ENCODE peak calls at places on chromosomes 6 and 20, in eight cellular contexts. One of them, this sample, is unnamed. For H3K9me3, the result is how much of the 10 kb centered on the place peaks cover.

GRCh38 chr20:24694727-24695528 is 225.5 kb downstream of the SYNDIG1 start:
- DNase-seq in endothelial cell of umbilical vein: no peak
- DNase-seq in PC-9: no peak
- DNase-seq in CD8-positive, alpha-beta T cell: no peak
- DNase-seq in fibroblast of lung: no peak
- DNase-seq in psoas muscle: peak
- DNase-seq in cardiac muscle cell: no peak
- DNase-seq in HCT116: no peak
- DNase-seq in this sample: no peak

GRCh38 chr20:54190200-54190599 is 16.4 kb upstream of the CYP24A1 start:
- DNase-seq in endothelial cell of umbilical vein: no peak
- DNase-seq in PC-9: no peak
- DNase-seq in CD8-positive, alpha-beta T cell: no peak
- DNase-seq in cardiac muscle cell: no peak
- DNase-seq in fibroblast of lung: no peak
- DNase-seq in psoas muscle: no peak
- DNase-seq in HCT116: no peak
- DNase-seq in this sample: no peak

GRCh38 chr6:169724554-169725269 is 412 bp upstream of the PHF10 start:
- DNase-seq in HCT116: no peak
- DNase-seq in PC-9: peak
- DNase-seq in psoas muscle: peak
- DNase-seq in fibroblast of lung: peak
- DNase-seq in CD8-positive, alpha-beta T cell: peak
- DNase-seq in cardiac muscle cell: peak
- DNase-seq in endothelial cell of umbilical vein: no peak
- DNase-seq in this sample: peak

GRCh38 chr6:142746524-142746923 is 198.5 kb downstream of the HIVEP2 start:
- DNase-seq in CD8-positive, alpha-beta T cell: peak
- DNase-seq in HCT116: no peak
- DNase-seq in PC-9: no peak
- DNase-seq in fibroblast of lung: peak
- DNase-seq in cardiac muscle cell: peak
- DNase-seq in endothelial cell of umbilical vein: peak
- DNase-seq in psoas muscle: no peak
- DNase-seq in this sample: peak

GRCh38 chr6:17013701-17014100 is 88.1 kb upstream of the STMND1 start:
- DNase-seq in psoas muscle: no peak
- DNase-seq in CD8-positive, alpha-beta T cell: no peak
- DNase-seq in endothelial cell of umbilical vein: peak
- DNase-seq in fibroblast of lung: peak
- DNase-seq in cardiac muscle cell: no peak
- DNase-seq in PC-9: no peak
- DNase-seq in HCT116: no peak
- DNase-seq in this sample: no peak

GRCh38 chr20:21528870-21529269 is 15.0 kb upstream of the NKX2-2 start:
- DNase-seq in CD8-positive, alpha-beta T cell: no peak
- DNase-seq in psoas muscle: no peak
- DNase-seq in endothelial cell of umbilical vein: no peak
- DNase-seq in HCT116: no peak
- DNase-seq in fibroblast of lung: no peak
- DNase-seq in cardiac muscle cell: no peak
- DNase-seq in PC-9: no peak
- DNase-seq in this sample: no peak

GRCh38 chr20:47102629-47103028 is 208.0 kb downstream of the EYA2 start:
- DNase-seq in endothelial cell of umbilical vein: no peak
- DNase-seq in CD8-positive, alpha-beta T cell: no peak
- DNase-seq in psoas muscle: no peak
- DNase-seq in cardiac muscle cell: no peak
- DNase-seq in PC-9: no peak
- DNase-seq in fibroblast of lung: no peak
- DNase-seq in HCT116: no peak
- DNase-seq in this sample: no peak

GRCh38 chr6:52325695-52326471 is 36.1 kb upstream of the PAQR8 start:
- DNase-seq in psoas muscle: no peak
- DNase-seq in PC-9: no peak
- DNase-seq in CD8-positive, alpha-beta T cell: no peak
- DNase-seq in fibroblast of lung: no peak
- DNase-seq in cardiac muscle cell: peak
- DNase-seq in endothelial cell of umbilical vein: no peak
- DNase-seq in HCT116: no peak
- DNase-seq in this sample: peak

GRCh38 chr6:103280417-103280816 is 1579.3 kb downstream of the HACE1 start:
- DNase-seq in HCT116: no peak
- DNase-seq in psoas muscle: no peak
- DNase-seq in CD8-positive, alpha-beta T cell: no peak
- DNase-seq in cardiac muscle cell: no peak
- DNase-seq in PC-9: no peak
- DNase-seq in fibroblast of lung: no peak
- DNase-seq in endothelial cell of umbilical vein: no peak
- DNase-seq in this sample: no peak

GRCh38 chr6:8065519-8065911 is 1.3 kb upstream of the BLOC1S5 start:
- DNase-seq in PC-9: no peak
- DNase-seq in cardiac muscle cell: no peak
- DNase-seq in CD8-positive, alpha-beta T cell: no peak
- DNase-seq in endothelial cell of umbilical vein: no peak
- DNase-seq in fibroblast of lung: no peak
- DNase-seq in psoas muscle: no peak
- DNase-seq in HCT116: no peak
- DNase-seq in this sample: no peak

GRCh38 chr6:169725270-169726048 is 1.2 kb upstream of the PHF10 start:
- DNase-seq in endothelial cell of umbilical vein: peak
- DNase-seq in CD8-positive, alpha-beta T cell: peak
- DNase-seq in HCT116: no peak
- DNase-seq in PC-9: peak
- DNase-seq in cardiac muscle cell: peak
- DNase-seq in fibroblast of lung: peak
- DNase-seq in psoas muscle: peak
- DNase-seq in this sample: peak

GRCh38 chr6:3407840-3408239 is 49.0 kb downstream of the SLC22A23 start:
- DNase-seq in cardiac muscle cell: no peak
- DNase-seq in PC-9: no peak
- DNase-seq in psoas muscle: no peak
- DNase-seq in endothelial cell of umbilical vein: no peak
- DNase-seq in CD8-positive, alpha-beta T cell: no peak
- DNase-seq in fibroblast of lung: no peak
- DNase-seq in HCT116: no peak
- DNase-seq in this sample: no peak

GRCh38 chr20:8879669-8880068 is 189.2 kb upstream of the PLCB4 start:
- DNase-seq in cardiac muscle cell: peak
- DNase-seq in CD8-positive, alpha-beta T cell: no peak
- DNase-seq in endothelial cell of umbilical vein: no peak
- DNase-seq in psoas muscle: no peak
- DNase-seq in PC-9: no peak
- DNase-seq in HCT116: no peak
- DNase-seq in fibroblast of lung: no peak
- DNase-seq in this sample: peak
- H3K27ac ChIP-seq in cardiac muscle cell: no peak
- H3K27ac ChIP-seq in CD8-positive, alpha-beta T cell: no peak
- H3K27ac ChIP-seq in endothelial cell of umbilical vein: no peak
- H3K27ac ChIP-seq in psoas muscle: no peak
- H3K27ac ChIP-seq in PC-9: no peak
- H3K27ac ChIP-seq in HCT116: no peak
- H3K27ac ChIP-seq in fibroblast of lung: no peak
- H3K27ac ChIP-seq in this sample: no peak

DNA sequence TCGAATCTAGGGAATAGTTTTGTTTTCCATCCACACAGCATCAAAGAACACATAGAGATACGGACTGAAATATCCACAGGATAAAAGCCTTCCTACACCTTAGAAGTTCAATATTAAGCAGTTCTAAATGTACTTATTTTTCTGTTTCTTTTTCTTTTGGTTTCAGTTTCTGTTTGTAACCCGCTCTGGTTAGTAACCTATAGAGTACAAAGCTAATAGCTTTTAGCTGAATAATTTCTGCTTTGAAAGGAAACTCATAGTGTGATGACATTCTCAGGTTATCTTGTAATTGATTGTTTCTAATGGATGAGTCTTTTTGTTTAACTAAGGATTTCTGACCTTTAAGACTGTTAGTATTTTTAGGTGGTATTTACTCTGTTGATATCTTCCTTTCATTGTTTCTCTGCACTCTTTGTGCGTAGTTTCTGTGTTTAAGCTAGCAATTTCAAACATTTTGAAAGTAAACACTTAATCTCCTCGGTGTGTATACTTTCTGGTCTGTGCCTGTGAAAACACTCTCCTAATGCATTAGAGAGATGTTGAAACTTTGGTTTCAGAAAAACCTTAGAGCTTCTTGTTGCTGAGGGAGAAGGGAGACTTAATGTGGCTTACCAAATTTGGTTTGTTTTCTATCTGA is 385.5 kb downstream of the HDGFL1 start:
- DNase-seq in cardiac muscle cell: no peak
- DNase-seq in fibroblast of lung: peak
- DNase-seq in CD8-positive, alpha-beta T cell: no peak
- DNase-seq in PC-9: no peak
- DNase-seq in psoas muscle: no peak
- DNase-seq in endothelial cell of umbilical vein: peak
- DNase-seq in HCT116: no peak
- DNase-seq in this sample: no peak
- H3K9me3 ChIP-seq in cardiac muscle cell: under half
- H3K9me3 ChIP-seq in fibroblast of lung: under half
- H3K9me3 ChIP-seq in CD8-positive, alpha-beta T cell: under half
- H3K9me3 ChIP-seq in PC-9: under half
- H3K9me3 ChIP-seq in psoas muscle: under half
- H3K9me3 ChIP-seq in endothelial cell of umbilical vein: under half
- H3K9me3 ChIP-seq in HCT116: under half
- H3K9me3 ChIP-seq in this sample: under half

GRCh38 chr6:87277123-87277522 is 45.3 kb upstream of the SMIM8 start:
- DNase-seq in PC-9: no peak
- DNase-seq in fibroblast of lung: peak
- DNase-seq in CD8-positive, alpha-beta T cell: no peak
- DNase-seq in psoas muscle: no peak
- DNase-seq in HCT116: no peak
- DNase-seq in cardiac muscle cell: peak
- DNase-seq in endothelial cell of umbilical vein: peak
- DNase-seq in this sample: peak
- TF ChIP-seq CTCF in PC-9: peak
- TF ChIP-seq CTCF in fibroblast of lung: no peak
- TF ChIP-seq CTCF in CD8-positive, alpha-beta T cell: no peak
- TF ChIP-seq CTCF in psoas muscle: no peak
- TF ChIP-seq CTCF in HCT116: peak
- TF ChIP-seq CTCF in cardiac muscle cell: peak
- TF ChIP-seq CTCF in endothelial cell of umbilical vein: no peak
- TF ChIP-seq CTCF in this sample: peak

GRCh38 chr20:60815656-60816055 is 436.4 kb upstream of the CDH4 start:
- DNase-seq in PC-9: no peak
- DNase-seq in cardiac muscle cell: no peak
- DNase-seq in CD8-positive, alpha-beta T cell: no peak
- DNase-seq in psoas muscle: no peak
- DNase-seq in HCT116: no peak
- DNase-seq in fibroblast of lung: no peak
- DNase-seq in endothelial cell of umbilical vein: no peak
- DNase-seq in this sample: no peak

GRCh38 chr20:60808701-60809100 is 443.4 kb upstream of the CDH4 start:
- DNase-seq in fibroblast of lung: no peak
- DNase-seq in endothelial cell of umbilical vein: no peak
- DNase-seq in cardiac muscle cell: no peak
- DNase-seq in PC-9: no peak
- DNase-seq in CD8-positive, alpha-beta T cell: no peak
- DNase-seq in HCT116: no peak
- DNase-seq in psoas muscle: no peak
- DNase-seq in this sample: no peak

GRCh38 chr20:60810561-60810960 is 441.5 kb upstream of the CDH4 start:
- DNase-seq in HCT116: no peak
- DNase-seq in fibroblast of lung: no peak
- DNase-seq in psoas muscle: no peak
- DNase-seq in CD8-positive, alpha-beta T cell: no peak
- DNase-seq in PC-9: no peak
- DNase-seq in cardiac muscle cell: no peak
- DNase-seq in endothelial cell of umbilical vein: no peak
- DNase-seq in this sample: no peak

GRCh38 chr20:60813066-60813465 is 439.0 kb upstream of the CDH4 start:
- DNase-seq in endothelial cell of umbilical vein: no peak
- DNase-seq in psoas muscle: no peak
- DNase-seq in fibroblast of lung: no peak
- DNase-seq in HCT116: no peak
- DNase-seq in PC-9: no peak
- DNase-seq in CD8-positive, alpha-beta T cell: no peak
- DNase-seq in cardiac muscle cell: no peak
- DNase-seq in this sample: no peak

GRCh38 chr20:60812561-60812960 is 439.5 kb upstream of the CDH4 start:
- DNase-seq in CD8-positive, alpha-beta T cell: no peak
- DNase-seq in HCT116: no peak
- DNase-seq in psoas muscle: no peak
- DNase-seq in endothelial cell of umbilical vein: no peak
- DNase-seq in cardiac muscle cell: no peak
- DNase-seq in fibroblast of lung: no peak
- DNase-seq in PC-9: no peak
- DNase-seq in this sample: no peak
- H3K27ac ChIP-seq in CD8-positive, alpha-beta T cell: no peak
- H3K27ac ChIP-seq in HCT116: no peak
- H3K27ac ChIP-seq in psoas muscle: no peak
- H3K27ac ChIP-seq in endothelial cell of umbilical vein: no peak
- H3K27ac ChIP-seq in cardiac muscle cell: no peak
- H3K27ac ChIP-seq in fibroblast of lung: no peak
- H3K27ac ChIP-seq in PC-9: no peak
- H3K27ac ChIP-seq in this sample: no peak

DNA sequence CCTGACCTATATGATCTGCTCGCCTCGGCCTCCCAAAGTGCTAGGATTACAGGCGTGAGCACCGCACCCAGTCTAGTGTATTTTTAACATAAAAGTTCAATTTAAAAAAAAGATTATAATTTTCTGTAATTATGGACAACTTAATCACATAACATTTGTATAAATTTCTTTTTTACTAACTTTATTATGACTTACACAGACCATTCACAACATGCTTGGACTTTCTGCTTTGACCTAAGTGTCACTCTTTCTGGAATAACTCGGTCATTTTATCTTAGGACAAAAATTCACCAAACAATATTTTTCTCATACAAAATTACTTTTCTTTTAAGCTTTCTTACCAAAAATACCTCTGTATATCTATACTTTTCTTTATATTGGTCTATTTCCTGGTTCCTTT is 15.4 kb upstream of the IL22RA2 start:
- DNase-seq in cardiac muscle cell: peak
- DNase-seq in PC-9: no peak
- DNase-seq in psoas muscle: no peak
- DNase-seq in HCT116: peak
- DNase-seq in endothelial cell of umbilical vein: no peak
- DNase-seq in fibroblast of lung: peak
- DNase-seq in CD8-positive, alpha-beta T cell: no peak
- DNase-seq in this sample: no peak
- H3K9me3 ChIP-seq in cardiac muscle cell: under half
- H3K9me3 ChIP-seq in PC-9: under half
- H3K9me3 ChIP-seq in psoas muscle: under half
- H3K9me3 ChIP-seq in HCT116: under half
- H3K9me3 ChIP-seq in endothelial cell of umbilical vein: under half
- H3K9me3 ChIP-seq in fibroblast of lung: under half
- H3K9me3 ChIP-seq in CD8-positive, alpha-beta T cell: under half
- H3K9me3 ChIP-seq in this sample: under half

This sample was measured in WERI-Rb-1.